ENCODE peak calls at places on chromosomes 16 and 17, in four cellular contexts. X, Z, D and J are unnamed samples.

GRCh38 chr17:75267403-75268232 is 3.4 kb downstream of the MIF4GD start:
- DNase-seq in X (no peak), Z (peak; percentile 57), D (peak; percentile 8), J (no peak)

GRCh38 chr17:32803544-32803943 is 73.4 kb downstream of the MYO1D start:
- DNase-seq in X (no peak), Z (no peak), D (no peak), J (no peak)

GRCh38 chr16:87515475-87516330 is 22.9 kb upstream of the ZCCHC14 start:
- DNase-seq in X (no peak), Z (peak; percentile 51), D (no peak), J (no peak)

GRCh38 chr16:58198739-58199411 is 969 bp upstream of the CSNK2A2 start:
- DNase-seq in X (no peak), Z (no peak), D (no peak), J (no peak)

GRCh38 chr17:44118427-44119050 is 4.9 kb downstream of the HDAC5 start:
- DNase-seq in X (no peak), Z (peak; percentile 65), D (no peak), J (no peak)

GRCh38 chr17:10316986-10317834 is 55.6 kb downstream of the MYH13 start:
- DNase-seq in X (no peak), Z (peak; percentile 72), D (no peak), J (peak; percentile 68)

GRCh38 chr17:58339775-58340622 is 11.4 kb upstream of the TSPOAP1 start:
- DNase-seq in X (no peak), Z (no peak), D (no peak), J (peak; percentile 65)

GRCh38 chr17:29393451-29393850 is 3.3 kb downstream of the TAOK1 start:
- DNase-seq in X (no peak), Z (no peak), D (no peak), J (no peak)

GRCh38 chr16:71885261-71885650 is 1.3 kb upstream of the ZNF821 start:
- DNase-seq in X (no peak), Z (no peak), D (no peak), J (no peak)

GRCh38 chr17:77608431-77608830 is 350.1 kb upstream of the TNRC6C start:
- DNase-seq in X (no peak), Z (no peak), D (no peak), J (no peak)

GRCh38 chr16:84898447-84898846 is 78.7 kb downstream of the CRISPLD2 start:
- DNase-seq in X (no peak), Z (no peak), D (no peak), J (no peak)

GRCh38 chr17:20999841-21000532 is 42.8 kb downstream of the USP22 start:
- DNase-seq in X (no peak), Z (no peak), D (no peak), J (no peak)

GRCh38 chr16:17177242-17177967 is 293.4 kb downstream of the XYLT1 start:
- DNase-seq in X (no peak), Z (no peak), D (no peak), J (no peak)

GRCh38 chr17:17506893-17507464 is 10.8 kb upstream of the RASD1 start:
- DNase-seq in X (no peak), Z (no peak), D (peak; percentile 83), J (no peak)

GRCh38 chr17:78781339-78782304 is at the start of gene CYTH1:
- DNase-seq in X (no peak), Z (peak; percentile 71), D (peak; percentile 9), J (peak; percentile 79)

GRCh38 chr17:77844681-77845080 is 113.8 kb upstream of the TNRC6C start:
- DNase-seq in X (no peak), Z (no peak), D (no peak), J (no peak)

GRCh38 chr17:79788455-79788854 is 8.4 kb downstream of the CBX8 start:
- DNase-seq in X (no peak), Z (no peak), D (no peak), J (no peak)

GRCh38 chr16:24235806-24236205 is 20.3 kb upstream of the CACNG3 start:
- DNase-seq in X (no peak), Z (no peak), D (no peak), J (no peak)